ENCODE peak calls at places on chromosomes 16 and 17, in four cellular contexts. Y is A549, S is heart left ventricle, P is fibroblast of lung. L is an unnamed sample.
A peak's percentile ranks its signal among the peaks of the same experiment; 100 is the strongest.

GRCh38 chr17:62062936-62063335 is 2.1 kb downstream of the MED13 start:
- DNase-seq in P (no peak), Y (no peak), S (no peak), L (no peak)

GRCh38 chr17:28334666-28335200 is 539 bp downstream of the IFT20 start:
- DNase-seq in P (no peak), Y (no peak), S (no peak), L (no peak)

GRCh38 chr17:57713140-57713539 is 32.0 kb downstream of the CCDC182 start:
- DNase-seq in Y (no peak), P (no peak), S (no peak), L (no peak)

GRCh38 chr17:64736804-64737492 is 74.8 kb upstream of the SMURF2 start:
- DNase-seq in P (peak; percentile 53), Y (peak; percentile 83), S (no peak), L (no peak)

GRCh38 chr16:56013962-56014552 is 138.9 kb upstream of the CES5A start:
- DNase-seq in S (peak; percentile 75), P (no peak), Y (peak; percentile 36), L (no peak)

GRCh38 chr17:3916013-3916696 is at the start of gene P2RX1:
- DNase-seq in Y (no peak), S (no peak), P (no peak), L (no peak)

GRCh38 chr17:1716912-1717695 is 6.9 kb upstream of the TLCD2 start:
- DNase-seq in Y (peak; percentile 100), P (peak; percentile 99), S (peak; percentile 87), L (peak; percentile 99)

GRCh38 chr16:88454315-88455057 is 1.4 kb downstream of the ZFPM1 start:
- DNase-seq in Y (peak; percentile 46), P (no peak), S (no peak), L (no peak)

GRCh38 chr17:79915850-79916430 is 76.7 kb upstream of the CBX4 start:
- DNase-seq in Y (peak; percentile 77), P (no peak), S (peak; percentile 64), L (no peak)

GRCh38 chr17:45114117-45114932 is 18.0 kb downstream of the PLCD3 start:
- DNase-seq in S (no peak), Y (no peak), P (no peak), L (no peak)

GRCh38 chr17:45149669-45150603 is 1.7 kb downstream of the HEXIM1 start:
- DNase-seq in P (peak; percentile 62), Y (peak; percentile 72), S (peak; percentile 84), L (no peak)

GRCh38 chr17:42096360-42097111 is 1.7 kb downstream of the ZNF385C start:
- DNase-seq in S (no peak), P (no peak), Y (no peak), L (no peak)

GRCh38 chr17:42097691-42098661 is at the start of gene ZNF385C:
- DNase-seq in P (no peak), Y (no peak), S (peak; percentile 56), L (no peak)

GRCh38 chr17:42094375-42095069 is 3.8 kb downstream of the ZNF385C start:
- DNase-seq in S (no peak), P (no peak), Y (no peak), L (no peak)

GRCh38 chr17:42101513-42102292 is 3.4 kb upstream of the ZNF385C start:
- DNase-seq in Y (peak; percentile 76), P (peak; percentile 50), S (peak; percentile 87), L (no peak)

DNA sequence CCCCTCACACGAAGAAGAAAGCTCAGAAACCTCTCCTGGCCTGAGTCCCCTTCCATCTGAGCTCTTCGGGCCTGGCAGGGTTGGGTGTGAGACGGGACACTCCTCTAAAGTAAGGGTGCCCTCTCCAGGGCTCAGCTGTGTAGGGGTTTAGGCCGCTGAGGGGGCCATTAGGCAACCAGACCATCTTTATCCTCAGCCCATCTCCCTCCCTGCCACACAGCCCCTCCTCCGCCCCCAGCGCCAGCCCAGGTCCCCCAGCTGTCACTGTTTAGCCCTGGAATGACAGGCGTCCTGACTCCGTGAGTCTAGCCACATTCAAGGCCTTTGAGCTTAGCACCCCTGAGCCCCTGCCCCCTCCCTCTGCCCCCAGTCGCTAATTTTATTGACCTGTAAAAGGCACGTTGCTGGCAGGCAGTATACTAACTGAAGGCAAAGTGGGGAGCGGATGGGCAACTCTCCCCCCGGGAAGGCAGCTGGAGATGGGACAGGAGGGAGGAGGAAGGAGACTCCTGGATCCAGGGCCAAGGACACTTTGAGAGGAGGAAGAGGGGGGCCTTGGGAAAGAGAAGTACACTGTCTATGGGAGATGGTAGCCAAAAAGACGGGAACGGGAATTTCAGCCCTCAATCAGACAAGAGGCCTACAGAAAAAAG is 600 bp upstream of the ZNF385C start:
- DNase-seq in Y (no peak), P (no peak), S (no peak), L (no peak)
- H3K4me3 ChIP-seq in Y (no peak overlapping the region), P (no peak overlapping the region), S (no peak overlapping the region), L (no peak overlapping the region)

DNA sequence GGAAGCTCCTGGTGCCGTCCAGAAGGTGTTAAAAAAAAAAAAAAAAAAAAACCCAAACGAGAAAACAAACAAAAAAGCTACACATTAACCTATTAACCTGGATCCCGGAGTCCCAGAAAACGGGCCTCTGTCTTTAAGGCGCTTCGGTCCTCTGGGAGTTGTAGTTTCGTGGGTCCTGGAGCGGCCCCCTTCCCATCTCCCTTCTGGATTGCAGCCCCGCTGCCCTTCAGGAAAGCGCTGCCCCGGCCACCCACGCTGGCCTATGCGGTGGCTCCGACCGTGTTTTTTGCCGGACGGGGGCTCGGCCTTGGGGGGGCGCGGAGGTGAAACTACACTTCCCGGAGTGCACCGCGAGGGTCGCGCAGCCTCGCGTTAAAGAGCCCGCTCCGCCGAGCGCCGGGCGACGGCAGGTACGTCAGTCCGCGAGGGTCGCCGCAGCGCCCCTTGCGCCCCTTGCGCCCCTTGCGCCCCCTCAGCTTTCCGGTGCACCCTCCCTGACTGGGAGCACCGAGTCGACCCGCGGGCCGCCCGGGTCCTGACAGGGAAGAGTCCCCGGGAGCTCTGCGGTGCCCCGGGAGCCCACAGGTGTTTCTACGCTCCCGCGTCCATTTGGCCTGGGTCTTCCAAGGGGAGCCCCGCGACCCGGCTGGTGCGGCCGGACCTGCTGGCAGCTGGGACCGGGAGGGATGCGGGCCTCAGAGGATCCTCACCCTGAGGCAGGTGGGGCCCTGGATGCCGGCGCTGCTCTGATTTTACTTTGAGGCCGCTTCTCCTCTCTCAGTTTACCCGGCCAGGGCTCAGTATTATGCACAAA is at the start of gene FCSK:
- DNase-seq in P (peak; percentile 62), S (peak; percentile 85), Y (peak; percentile 75), L (no peak)
- TF ChIP-seq CTCF in P (no peak), S (no peak), Y (peak; percentile 13), L (peak; percentile 12)

GRCh38 chr17:68248886-68249872 is 1.3 kb downstream of the AMZ2 start:
- DNase-seq in Y (no peak), P (no peak), S (no peak), L (no peak)
- H3K4me3 ChIP-seq in Y (peak overlapping the region; percentile 67), P (peak overlapping the region; percentile 58), S (no peak overlapping the region), L (peak overlapping the region; percentile 83)

DNA sequence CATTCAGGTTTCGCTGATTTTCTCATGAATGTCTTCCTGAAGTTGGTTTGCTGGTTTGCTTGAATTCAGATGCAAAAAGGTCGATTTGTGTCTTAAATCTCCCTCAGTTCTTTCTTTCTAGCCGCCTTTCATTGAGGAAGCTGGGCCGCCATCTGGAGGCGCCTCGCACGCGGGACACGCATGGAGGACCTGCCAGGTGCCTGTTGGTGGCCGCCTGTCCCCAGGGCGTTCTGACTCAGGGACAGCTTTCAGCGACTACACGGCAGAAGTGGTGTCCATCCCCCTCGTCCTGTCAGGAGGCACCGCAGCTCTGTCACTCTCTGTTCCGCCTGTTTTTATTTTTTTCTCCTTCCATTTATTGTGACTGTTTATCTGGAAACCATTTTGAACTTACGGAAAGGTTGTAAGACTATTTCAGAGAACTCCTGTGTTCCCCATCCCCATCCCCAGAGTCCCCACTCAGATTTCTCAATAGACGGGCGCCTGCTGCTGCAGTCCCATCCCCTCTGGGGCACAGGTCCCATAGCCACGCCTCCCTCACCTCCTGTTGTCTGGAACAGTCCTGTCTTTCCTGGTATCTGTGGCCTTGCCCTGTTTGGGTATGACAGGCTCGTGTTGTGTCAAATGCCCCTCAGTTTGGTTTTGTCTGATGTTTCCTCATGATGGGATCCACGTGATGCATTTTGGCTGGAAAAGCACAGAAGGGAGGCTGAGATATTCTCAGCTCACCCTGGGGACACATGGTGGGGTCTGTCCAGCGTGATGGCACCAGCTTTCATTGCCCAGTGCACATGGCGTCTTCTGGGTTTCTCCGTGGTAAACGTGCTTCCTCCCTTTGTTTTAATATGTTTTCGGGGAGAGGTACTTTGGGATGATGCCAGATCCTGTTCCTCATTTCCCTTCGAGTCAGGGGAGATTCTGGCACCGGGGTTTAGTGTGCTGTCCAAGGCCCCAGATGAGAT is 33.4 kb downstream of the COX4I1 start:
- DNase-seq in Y (no peak), P (no peak), S (no peak), L (no peak)
- TF ChIP-seq CTCF in Y (no peak), P (no peak), S (no peak), L (no peak)

GRCh38 chr17:47099451-47099986 is 89.6 kb downstream of the CDC27 start:
- DNase-seq in S (no peak), Y (no peak), P (no peak), L (no peak)
- H3K4me3 ChIP-seq in S (peak overlapping the region; percentile 97), Y (peak overlapping the region; percentile 90), P (peak overlapping the region; percentile 88), L (peak overlapping the region; percentile 92)

DNA sequence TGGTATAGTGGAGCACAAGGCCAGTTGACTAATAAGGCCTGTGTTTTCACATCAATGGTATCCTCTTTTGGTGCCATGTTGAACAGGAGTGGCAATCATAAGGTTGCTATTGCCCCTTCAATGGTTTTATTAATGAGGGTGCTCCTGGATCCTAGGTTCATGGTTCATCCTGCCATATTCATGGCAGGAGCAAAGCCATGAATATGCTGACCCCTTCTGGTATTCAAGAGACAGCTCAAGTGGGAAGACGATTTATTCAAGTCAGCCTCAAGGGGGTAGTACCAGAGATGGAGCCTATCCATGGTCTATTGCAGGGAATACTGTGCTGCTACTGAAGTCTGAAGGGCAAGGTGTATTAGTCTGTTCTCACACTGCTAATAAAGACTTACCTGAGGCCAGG is 2.6 kb downstream of the ABCA9 start:
- DNase-seq in S (no peak), P (no peak), Y (peak; percentile 32), L (no peak)
- TF ChIP-seq CTCF in S (no peak), P (no peak), Y (no peak), L (no peak)

GRCh38 chr16:4015991-4016325 is 100.3 kb downstream of the ADCY9 start:
- DNase-seq in Y (no peak), P (no peak), S (no peak), L (no peak)
- H3K4me3 ChIP-seq in Y (no peak overlapping the region), P (no peak overlapping the region), S (no peak overlapping the region), L (no peak overlapping the region)